ENCODE peak calls at places on chromosomes 3 and 15, in seven cellular contexts. E is Right ventricle myocardium superior; Q is activated T-cell treated with anti-CD3 and anti-CD28 coated beads for 1 hour; V is naive thymus-derived CD4-positive, alpha-beta T cell; G is NCI-H2171; C is WTC11; R is SJSA1. X is an unnamed sample.
A peak's percentile ranks its signal among the peaks of the same experiment; 100 is the strongest.

GRCh38 chr3:186200746-186201145 is 91.9 kb upstream of the ETV5 start:
- DNase-seq in E (no peak), C (no peak), G (no peak), R (no peak), V (no peak), Q (no peak), X (no peak)

GRCh38 chr3:52046186-52046913 is 10.0 kb downstream of the DUSP7 start:
- DNase-seq in R (peak; percentile 95), G (no peak), C (no peak), E (no peak), Q (no peak), V (no peak), X (no peak)

GRCh38 chr15:55750706-55751105 is 7.8 kb upstream of the PRTG start:
- DNase-seq in R (no peak), E (no peak), V (no peak), Q (no peak), C (no peak), G (no peak), X (no peak)

GRCh38 chr3:71537211-71537611 is 46.3 kb downstream of the FOXP1 start:
- DNase-seq in G (no peak), R (peak; percentile 83), V (no peak), C (no peak), Q (no peak), E (no peak), X (no peak)

GRCh38 chr3:172622916-172623700 is 87.8 kb downstream of the NCEH1 start:
- DNase-seq in G (peak; percentile 18), Q (peak; percentile 26), C (no peak), R (no peak), E (no peak), V (peak; percentile 34), X (peak; percentile 7)

GRCh38 chr15:59528965-59529402 is 82.6 kb upstream of the GCNT3 start:
- DNase-seq in R (peak; percentile 85), Q (peak; percentile 60), E (peak; percentile 74), C (peak; percentile 93), G (peak; percentile 70), V (peak; percentile 65), X (peak; percentile 74)

GRCh38 chr15:73985101-73985873 is 6.8 kb downstream of the STOML1 start:
- DNase-seq in G (no peak), E (no peak), C (no peak), V (no peak), Q (no peak), R (no peak), X (no peak)

GRCh38 chr3:54917172-54917571 is 10.7 kb downstream of the LRTM1 start:
- DNase-seq in C (no peak), G (no peak), E (no peak), V (no peak), Q (no peak), R (no peak), X (no peak)

GRCh38 chr3:101123084-101123483 is 129.9 kb upstream of the ABI3BP start:
- DNase-seq in R (no peak), V (no peak), G (no peak), E (no peak), Q (no peak), C (no peak), X (no peak)

GRCh38 chr3:134885877-134886621 is 91.0 kb downstream of the EPHB1 start:
- DNase-seq in R (no peak), Q (no peak), V (no peak), C (no peak), E (no peak), G (no peak), X (no peak)

GRCh38 chr3:49026536-49026935 is 2.7 kb downstream of the IMPDH2 start:
- DNase-seq in R (no peak), C (no peak), G (no peak), Q (no peak), V (no peak), E (no peak), X (no peak)

GRCh38 chr3:38397320-38397719 is 50.7 kb downstream of the XYLB start:
- DNase-seq in Q (no peak), R (no peak), G (no peak), V (no peak), C (peak; percentile 70), E (no peak), X (peak; percentile 27)

GRCh38 chr15:53512029-53512428 is 247.4 kb downstream of the WDR72 start:
- DNase-seq in R (no peak), Q (no peak), C (no peak), E (no peak), V (no peak), G (no peak), X (no peak)

GRCh38 chr3:36520241-36521006 is 140.1 kb downstream of the STAC start:
- DNase-seq in R (no peak), C (no peak), V (no peak), G (no peak), E (no peak), Q (no peak), X (no peak)

GRCh38 chr15:57010724-57011123 is 92.3 kb downstream of the TCF12 start:
- DNase-seq in G (no peak), E (no peak), Q (no peak), C (no peak), V (no peak), R (no peak), X (no peak)

X was measured in iPS DF 6.9.